ENCODE peak calls at places on chromosome 17, in seven cellular contexts. F is HFFc6, D is fibroblast of the aortic adventitia, M is kidney, Z is ovary, G is AG10803, B is heart left ventricle. X is an unnamed sample.

GRCh38 chr17:77604301-77605031 is 354.0 kb upstream of the TNRC6C start:
- DNase-seq in F (no peak), D (no peak), M (no peak), Z (no peak), G (no peak), B (no peak), X (no peak)

GRCh38 chr17:74785096-74785980 is 9.2 kb upstream of the NAT9 start:
- DNase-seq in F (no peak), D (no peak), M (no peak), Z (no peak), G (no peak), B (no peak), X (no peak)

GRCh38 chr17:31654936-31655335 is 204.1 kb downstream of the COPRS start:
- DNase-seq in F (peak), D (no peak), M (no peak), Z (no peak), G (no peak), B (no peak), X (no peak)

GRCh38 chr17:61402073-61402541 is 2.5 kb downstream of the TBX2 start:
- DNase-seq in F (no peak), D (no peak), M (peak), Z (no peak), G (no peak), B (no peak), X (no peak)

GRCh38 chr17:63831505-63831904 is 4.0 kb upstream of the FTSJ3 start:
- DNase-seq in F (no peak), D (no peak), M (peak), Z (no peak), G (no peak), B (no peak), X (no peak)

GRCh38 chr17:13429201-13429600 is 172.5 kb downstream of the HS3ST3A1 start:
- DNase-seq in F (peak), D (peak), M (no peak), Z (no peak), G (peak), B (no peak), X (no peak)

GRCh38 chr17:74453665-74454196 is 12.7 kb upstream of the CD300A start:
- DNase-seq in F (no peak), D (no peak), M (no peak), Z (peak), G (no peak), B (no peak), X (peak)

GRCh38 chr17:38341035-38341721 is 2.6 kb downstream of the GPR179 start:
- DNase-seq in F (no peak), D (peak), M (peak), Z (no peak), G (no peak), B (peak), X (peak)

GRCh38 chr17:58121925-58122324 is 26.3 kb upstream of the OR4D1 start:
- DNase-seq in F (peak), D (peak), M (no peak), Z (no peak), G (peak), B (no peak), X (no peak)

GRCh38 chr17:27665549-27665948 is 34.6 kb downstream of the LGALS9 start:
- DNase-seq in F (no peak), D (no peak), M (no peak), Z (no peak), G (no peak), B (no peak), X (no peak)

GRCh38 chr17:69857412-69857835 is 217.6 kb upstream of the KCNJ16 start:
- DNase-seq in F (peak), D (peak), M (no peak), Z (no peak), G (peak), B (no peak), X (no peak)

DNA sequence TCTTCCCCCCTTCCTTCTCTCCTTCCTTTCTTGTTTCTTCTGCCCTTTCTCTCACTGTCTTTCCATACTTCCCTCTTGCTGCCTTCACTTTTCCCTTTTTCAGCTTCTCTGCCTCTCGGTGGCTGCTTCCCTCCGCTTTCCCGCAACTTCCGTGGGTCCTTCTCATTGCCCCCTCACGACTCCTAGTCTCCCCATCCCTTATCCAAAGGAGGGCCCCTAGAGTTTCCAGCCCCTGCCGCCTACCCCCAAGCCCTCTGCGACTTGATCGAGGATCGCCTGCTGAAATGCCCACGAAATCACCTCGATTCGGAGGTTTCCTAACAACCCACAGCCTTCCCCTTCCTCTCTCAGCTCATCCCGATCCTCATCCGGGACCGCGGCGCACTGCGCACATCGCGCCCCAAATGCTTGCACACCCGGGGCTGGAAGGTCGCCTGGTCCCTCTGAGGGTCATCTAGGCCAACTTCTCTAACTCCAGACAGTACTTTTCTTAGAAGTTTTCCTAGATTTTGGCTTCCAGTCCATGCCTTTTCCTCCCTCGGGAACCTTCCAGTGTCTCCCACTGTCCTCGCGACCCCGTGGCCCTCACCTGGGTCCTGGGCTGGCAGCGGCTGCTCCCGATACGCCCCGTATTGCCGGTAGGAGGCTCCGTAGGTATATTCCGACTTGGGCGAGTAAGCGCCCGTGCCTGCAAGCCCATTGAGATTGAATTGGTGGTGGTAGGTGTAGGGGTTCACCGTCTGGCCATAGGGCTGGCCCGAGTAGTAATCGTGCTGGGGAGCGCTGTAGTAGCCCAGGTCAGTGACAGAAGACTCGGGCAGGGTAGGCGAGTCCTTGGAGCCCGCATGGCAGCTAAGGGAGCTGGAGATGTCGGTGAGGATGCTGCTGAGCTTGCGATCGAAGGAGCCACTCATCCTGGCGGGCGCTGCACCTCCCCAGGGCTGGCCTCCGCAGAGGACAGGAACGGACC is 654 bp downstream of the DLX3 start:
- DNase-seq in F (no peak), D (no peak), M (no peak), Z (no peak), G (no peak), B (no peak), X (no peak)
- TF ChIP-seq CTCF in F (no peak), D (no peak), M (no peak), Z (no peak), G (no peak), B (no peak), X (no peak)

GRCh38 chr17:62824290-62825135 is 16.4 kb upstream of the MARCHF10 start:
- DNase-seq in F (peak), D (peak), M (no peak), Z (no peak), G (peak), B (no peak), X (no peak)
- TF ChIP-seq CTCF in F (no peak), D (no peak), M (no peak), Z (no peak), G (no peak), B (no peak), X (no peak)

DNA sequence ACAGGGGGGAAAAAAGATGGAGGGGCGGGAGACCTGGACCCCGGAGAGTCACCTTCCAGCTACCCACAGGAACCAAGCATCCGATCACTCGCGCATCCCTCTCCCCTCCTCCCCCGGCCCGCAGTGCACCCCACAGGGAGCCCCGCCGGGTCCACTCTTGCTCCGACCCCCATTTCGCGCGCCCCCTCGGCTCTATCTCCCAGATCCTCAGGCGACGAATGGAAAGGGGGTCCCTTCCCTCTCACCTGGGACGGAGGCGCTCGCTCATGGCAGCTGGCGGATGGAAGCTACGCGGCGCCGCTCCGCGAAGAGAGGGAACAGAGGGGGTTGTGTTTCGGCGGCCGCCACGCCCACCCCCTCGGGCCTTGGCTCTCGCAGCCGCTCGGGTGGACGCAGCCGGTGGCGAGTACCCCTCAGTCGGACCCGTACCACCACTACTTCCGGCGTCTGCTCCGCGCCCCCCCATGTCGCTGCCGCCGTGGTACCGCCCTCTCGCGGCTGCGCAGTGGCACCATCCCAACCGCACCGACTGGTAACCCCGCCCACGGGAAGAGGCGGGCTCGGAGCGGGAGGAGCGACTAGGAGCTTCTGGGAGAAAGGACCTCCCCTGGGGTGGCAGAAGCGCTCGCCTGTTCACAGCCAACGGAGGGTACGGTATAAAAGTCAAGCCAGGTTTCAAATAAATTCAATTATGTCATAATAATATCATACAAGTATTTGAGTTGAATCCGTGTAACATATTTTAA is 29.7 kb downstream of the CPSF4L start:
- DNase-seq in F (peak), D (peak), M (peak), Z (peak), G (peak), B (peak), X (peak)
- TF ChIP-seq CTCF in F (peak), D (peak), M (no peak), Z (peak), G (no peak), B (peak), X (peak)

GRCh38 chr17:39838784-39839183 is 25.3 kb downstream of the IKZF3 start:
- DNase-seq in F (no peak), D (no peak), M (no peak), Z (no peak), G (no peak), B (no peak), X (no peak)
- TF ChIP-seq CTCF in F (no peak), D (no peak), M (no peak), Z (no peak), G (no peak), B (no peak), X (no peak)

GRCh38 chr17:82865996-82866395 is 26.2 kb upstream of the ZNF750 start:
- DNase-seq in F (no peak), D (no peak), M (no peak), Z (no peak), G (no peak), B (no peak), X (no peak)

GRCh38 chr17:82863941-82864720 is 24.3 kb upstream of the ZNF750 start:
- DNase-seq in F (peak), D (peak), M (no peak), Z (no peak), G (peak), B (no peak), X (peak)

GRCh38 chr17:82865274-82865673 is 25.5 kb upstream of the ZNF750 start:
- DNase-seq in F (no peak), D (no peak), M (no peak), Z (no peak), G (no peak), B (no peak), X (no peak)

GRCh38 chr17:82863646-82863940 is 23.8 kb upstream of the ZNF750 start:
- DNase-seq in F (no peak), D (no peak), M (no peak), Z (no peak), G (no peak), B (no peak), X (no peak)

GRCh38 chr17:82864721-82865240 is 25.0 kb upstream of the ZNF750 start:
- DNase-seq in F (no peak), D (no peak), M (no peak), Z (no peak), G (no peak), B (no peak), X (no peak)
- TF ChIP-seq CTCF in F (no peak), D (no peak), M (no peak), Z (no peak), G (no peak), B (no peak), X (no peak)

X was measured in right lobe of liver.